ENCODE peak calls at places on chromosomes 5 and 9, in five cellular contexts. I, N, H, V and M are unnamed samples.

GRCh38 chr5:136811551-136811950 is 446.2 kb upstream of the TRPC7 start:
- DNase-seq in V (no peak), N (no peak), I (peak; percentile 84), H (no peak), M (no peak)

GRCh38 chr5:152817311-152817710 is 412.2 kb upstream of the NMUR2 start:
- DNase-seq in N (no peak), I (no peak), H (no peak), V (no peak), M (no peak)

GRCh38 chr9:73149371-73150067 is 2.1 kb upstream of the ANXA1 start:
- DNase-seq in N (no peak), V (no peak), I (peak; percentile 90), H (no peak), M (no peak)

GRCh38 chr5:60207031-60207430 is 313.5 kb upstream of the PDE4D start:
- DNase-seq in V (no peak), H (no peak), N (no peak), I (no peak), M (no peak)

GRCh38 chr9:16154570-16155078 is 601.8 kb downstream of the CCDC171 start:
- DNase-seq in N (no peak), V (peak; percentile 44), I (no peak), H (peak; percentile 33), M (no peak)

GRCh38 chr9:135928074-135928730 is 20.9 kb upstream of the CAMSAP1 start:
- DNase-seq in I (no peak), H (no peak), V (no peak), N (no peak), M (no peak)

GRCh38 chr9:82539126-82539525 is 523.8 kb downstream of the RASEF start:
- DNase-seq in V (no peak), N (no peak), I (peak; percentile 54), H (no peak), M (no peak)

GRCh38 chr5:143775258-143775657 is 36.7 kb upstream of the HMHB1 start:
- DNase-seq in N (no peak), V (no peak), I (peak; percentile 45), H (no peak), M (no peak)

GRCh38 chr9:37511006-37511714 is 25.4 kb downstream of the POLR1E start:
- DNase-seq in V (no peak), N (no peak), H (no peak), I (no peak), M (no peak)

GRCh38 chr9:12774861-12775367 is at the start of gene LURAP1L:
- DNase-seq in V (peak; percentile 57), I (peak; percentile 84), N (no peak), H (no peak), M (peak; percentile 61)

GRCh38 chr5:124888622-124889521 is 142.4 kb upstream of the ZNF608 start:
- DNase-seq in I (peak; percentile 17), N (no peak), V (no peak), H (no peak), M (no peak)

GRCh38 chr5:67308988-67309688 is 112.5 kb upstream of the CD180 start:
- DNase-seq in I (no peak), V (no peak), N (no peak), H (no peak), M (no peak)

GRCh38 chr9:94167055-94167346 is 82.7 kb downstream of the PTPDC1 start:
- DNase-seq in I (peak; percentile 90), H (no peak), N (no peak), V (no peak), M (no peak)

GRCh38 chr5:118705931-118706330 is 282.4 kb downstream of the DTWD2 start:
- DNase-seq in N (no peak), I (peak; percentile 25), V (no peak), H (no peak), M (no peak)

GRCh38 chr9:35254237-35254636 is 92.4 kb downstream of the UNC13B start:
- DNase-seq in H (no peak), I (no peak), N (no peak), V (no peak), M (no peak)

GRCh38 chr5:153824909-153825308 is 213.8 kb downstream of the FAM114A2 start:
- DNase-seq in N (no peak), I (peak; percentile 25), H (no peak), V (no peak), M (no peak)

DNA sequence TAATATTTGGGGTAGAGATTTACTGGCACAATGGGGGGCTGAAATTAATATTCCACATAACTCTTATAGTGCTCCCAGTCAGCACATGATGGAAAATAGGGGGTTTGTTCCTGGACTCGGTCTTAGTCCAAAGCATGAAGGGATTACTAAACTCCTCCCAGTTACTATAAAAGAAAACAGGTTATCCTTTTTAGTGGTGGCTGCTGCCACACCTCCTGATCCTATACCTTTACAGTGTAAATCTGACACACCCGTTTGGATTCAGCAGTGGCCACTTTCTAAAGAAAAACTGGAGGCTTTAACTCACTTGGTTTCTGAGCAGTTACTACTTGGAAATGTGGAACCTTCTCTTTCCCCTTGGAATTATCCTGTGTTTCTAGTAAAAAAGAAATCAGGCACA is 572.9 kb upstream of the PTGER4 start:
- DNase-seq in V (no peak), H (no peak), N (no peak), I (no peak), M (no peak)
- H3K27ac ChIP-seq in V (no peak overlapping the region), H (no peak overlapping the region), N (no peak overlapping the region), I (no peak overlapping the region), M (no peak overlapping the region)

GRCh38 chr5:137959488-137959887 is 70.2 kb downstream of the PKD2L2 start:
- DNase-seq in V (no peak), H (no peak), N (no peak), I (no peak), M (no peak)

GRCh38 chr5:137960141-137960540 is 70.9 kb downstream of the PKD2L2 start:
- DNase-seq in N (no peak), V (no peak), H (no peak), I (no peak), M (no peak)

GRCh38 chr5:137957948-137958347 is 68.7 kb downstream of the PKD2L2 start:
- DNase-seq in V (no peak), N (no peak), I (no peak), H (no peak), M (no peak)

GRCh38 chr5:137954131-137954879 is 65.0 kb downstream of the PKD2L2 start:
- DNase-seq in N (no peak), H (no peak), V (no peak), I (peak; percentile 97), M (peak; percentile 30)
- H3K27ac ChIP-seq in N (no peak overlapping the region), H (no peak overlapping the region), V (no peak overlapping the region), I (peak overlapping the region; percentile 69), M (peak overlapping the region; percentile 36)

GRCh38 chr9:123290764-123291163 is 22.4 kb upstream of the STRBP start:
- DNase-seq in N (no peak), I (no peak), H (no peak), V (no peak), M (no peak)
- H3K27ac ChIP-seq in N (no peak overlapping the region), I (no peak overlapping the region), H (no peak overlapping the region), V (no peak overlapping the region), M (no peak overlapping the region)

GRCh38 chr9:121746411-121746810 is 95.0 kb downstream of the DAB2IP start:
- DNase-seq in V (no peak), H (no peak), I (no peak), N (no peak), M (no peak)

GRCh38 chr9:121749614-121750013 is 98.2 kb downstream of the DAB2IP start:
- DNase-seq in N (no peak), V (no peak), I (no peak), H (no peak), M (no peak)

GRCh38 chr9:121748727-121749546 is 97.5 kb downstream of the DAB2IP start:
- DNase-seq in H (no peak), V (no peak), I (no peak), N (no peak), M (peak; percentile 68)

GRCh38 chr9:121750259-121750714 is 98.9 kb downstream of the DAB2IP start:
- DNase-seq in V (no peak), H (no peak), N (no peak), I (no peak), M (no peak)

DNA sequence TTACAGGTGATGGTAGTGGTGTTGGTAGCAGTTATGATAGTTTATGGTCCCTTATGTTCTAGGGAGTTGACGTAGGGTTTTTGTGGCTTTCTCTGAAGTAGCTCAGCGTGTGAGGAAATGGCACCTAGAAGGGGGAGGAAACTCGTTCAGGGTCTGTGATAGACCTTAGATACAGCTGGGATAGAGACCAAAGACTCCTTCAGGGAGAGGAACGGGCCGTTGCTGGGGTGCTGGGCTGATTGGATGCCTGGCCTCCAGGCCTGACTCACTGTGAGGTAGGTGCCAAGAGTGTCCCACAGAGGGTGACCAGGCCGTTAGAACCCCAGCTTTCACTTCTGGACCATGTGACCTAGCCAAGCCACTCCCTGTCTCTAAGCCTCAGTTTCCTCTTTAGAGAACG is 96.6 kb downstream of the DAB2IP start:
- DNase-seq in V (no peak), I (no peak), N (no peak), H (no peak), M (peak; percentile 60)
- H3K27ac ChIP-seq in V (peak overlapping the region; percentile 57), I (no peak overlapping the region), N (peak overlapping the region; percentile 84), H (no peak overlapping the region), M (peak overlapping the region; percentile 82)

GRCh38 chr9:137723396-137724113 is 104.8 kb downstream of the EHMT1 start:
- DNase-seq in N (no peak), I (no peak), V (no peak), H (no peak), M (no peak)

GRCh38 chr9:137722481-137722880 is 103.7 kb downstream of the EHMT1 start:
- DNase-seq in H (no peak), N (no peak), I (no peak), V (no peak), M (no peak)

GRCh38 chr9:137724818-137725240 is 106.0 kb downstream of the EHMT1 start:
- DNase-seq in V (no peak), I (no peak), N (no peak), H (no peak), M (no peak)

GRCh38 chr9:137725598-137725997 is 106.8 kb downstream of the EHMT1 start:
- DNase-seq in H (no peak), V (no peak), I (no peak), N (no peak), M (no peak)

DNA sequence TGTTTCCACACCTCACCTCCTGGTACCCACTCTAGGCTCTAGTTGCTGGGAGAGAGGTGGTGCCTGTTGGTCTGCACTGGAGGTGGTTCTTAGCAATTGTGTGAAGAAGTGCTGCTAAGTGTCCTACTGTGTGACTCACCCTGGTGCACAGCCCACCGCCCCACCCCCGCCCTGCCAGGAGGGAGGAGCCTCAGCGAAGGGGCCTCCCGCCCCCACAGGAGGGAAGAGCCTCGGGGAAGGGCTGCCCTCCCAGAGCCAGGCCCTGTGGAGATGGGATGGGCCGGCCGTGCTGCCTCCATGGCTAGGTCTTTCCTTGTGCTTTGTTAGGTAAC is 105.3 kb downstream of the EHMT1 start:
- DNase-seq in H (no peak), N (no peak), V (no peak), I (peak; percentile 68), M (no peak)
- H3K27ac ChIP-seq in H (no peak overlapping the region), N (peak overlapping the region; percentile 45), V (no peak overlapping the region), I (peak overlapping the region; percentile 14), M (peak overlapping the region; percentile 23)